ENCODE peak calls at places on chromosomes 5 and 9, in ten cellular contexts. G is psoas muscle, E is Panc1, H is NCI-H1417, X is NCI-H510A, M is heart left ventricle, O is HEK293T, B is NCI-H345, N is neural crest cell, W is HCEC 1CT. Y is an unnamed sample.

GRCh38 chr9:27591093-27591492 is 17.8 kb upstream of the C9orf72 start:
- DNase-seq in G (no peak), E (no peak), H (no peak), X (no peak), M (no peak), O (no peak), B (no peak), N (no peak), W (no peak), Y (no peak)

GRCh38 chr5:2190549-2190948 is 307.8 kb upstream of the IRX4 start:
- DNase-seq in G (no peak), E (no peak), H (no peak), X (no peak), M (no peak), O (no peak), B (no peak), N (no peak), W (no peak), Y (no peak)

GRCh38 chr9:13948037-13948436 is 365.9 kb downstream of the NFIB start:
- DNase-seq in G (no peak), E (no peak), H (no peak), X (no peak), M (no peak), O (no peak), B (no peak), N (no peak), W (no peak), Y (no peak)

GRCh38 chr9:70408393-70409040 is 5.9 kb downstream of the KLF9 start:
- DNase-seq in G (no peak), E (no peak), H (no peak), X (no peak), M (no peak), O (no peak), B (no peak), N (no peak), W (no peak), Y (no peak)

GRCh38 chr5:142087920-142088679 is 20.5 kb upstream of the NDFIP1 start:
- DNase-seq in G (no peak), E (no peak), H (no peak), X (no peak), M (no peak), O (no peak), B (no peak), N (no peak), W (no peak), Y (no peak)

GRCh38 chr5:79181419-79182022 is 54.4 kb upstream of the JMY start:
- DNase-seq in G (no peak), E (no peak), H (no peak), X (no peak), M (no peak), O (no peak), B (peak; percentile 16), N (no peak), W (no peak), Y (no peak)

GRCh38 chr9:90848866-90849265 is 47.2 kb downstream of the SYK start:
- DNase-seq in G (no peak), E (no peak), H (no peak), X (no peak), M (no peak), O (no peak), B (no peak), N (no peak), W (no peak), Y (no peak)

GRCh38 chr5:149007174-149007573 is 55.7 kb downstream of the SH3TC2 start:
- DNase-seq in G (no peak), E (no peak), H (no peak), X (no peak), M (no peak), O (no peak), B (no peak), N (no peak), W (peak; percentile 84), Y (no peak)

GRCh38 chr9:123237220-123237619 is 31.2 kb downstream of the STRBP start:
- DNase-seq in G (no peak), E (no peak), H (no peak), X (no peak), M (no peak), O (no peak), B (no peak), N (no peak), W (no peak), Y (no peak)

GRCh38 chr5:54902817-54903473 is 82.4 kb downstream of the ESM1 start:
- DNase-seq in G (no peak), E (no peak), H (no peak), X (no peak), M (no peak), O (no peak), B (no peak), N (no peak), W (peak; percentile 85), Y (peak; percentile 1)

GRCh38 chr5:154384480-154385235 is 61.1 kb upstream of the SAP30L start:
- DNase-seq in G (no peak), E (no peak), H (peak; percentile 40), X (peak; percentile 29), M (no peak), O (no peak), B (peak; percentile 61), N (no peak), W (no peak), Y (no peak)

GRCh38 chr5:41763537-41763936 is 106.7 kb downstream of the OXCT1 start:
- DNase-seq in G (no peak), E (no peak), H (no peak), X (no peak), M (no peak), O (no peak), B (no peak), N (no peak), W (no peak), Y (no peak)

GRCh38 chr5:92945630-92946097 is 635.4 kb downstream of the NR2F1-AS1 start:
- DNase-seq in G (no peak), E (no peak), H (no peak), X (no peak), M (no peak), O (no peak), B (no peak), N (no peak), W (peak; percentile 35), Y (no peak)

GRCh38 chr5:128216860-128217531 is 133.4 kb downstream of the SLC12A2 start:
- DNase-seq in G (no peak), E (no peak), H (no peak), X (no peak), M (peak; percentile 59), O (no peak), B (no peak), N (no peak), W (peak; percentile 53), Y (no peak)

GRCh38 chr5:134101686-134102439 is 12.6 kb upstream of the TCF7 start:
- DNase-seq in G (peak; percentile 84), E (no peak), H (peak; percentile 2), X (peak; percentile 13), M (peak; percentile 62), O (peak; percentile 75), B (peak; percentile 17), N (peak; percentile 78), W (peak; percentile 17), Y (peak; percentile 10)

GRCh38 chr5:35367534-35367933 is 137.2 kb upstream of the PRLR start:
- DNase-seq in G (no peak), E (no peak), H (no peak), X (no peak), M (no peak), O (no peak), B (no peak), N (no peak), W (no peak), Y (no peak)